ENCODE peak calls at places on chromosomes 13 and 19, in ten cellular contexts. One of them, this sample, is unnamed.

GRCh38 chr13:97574926-97575325 is 141.0 kb downstream of the RAP2A start:
- DNase-seq in esophagus squamous epithelium: no peak
- DNase-seq in pancreas: no peak
- DNase-seq in anterior cingulate cortex: no peak
- DNase-seq in NCI-H1048: no peak
- DNase-seq in omental fat pad: no peak
- DNase-seq in NCI-H2029 treated with DMSO at 0.1 percent for 48 hours: no peak
- DNase-seq in right cardiac atrium: no peak
- DNase-seq in AG09309: no peak
- DNase-seq in activated naive CD4-positive, alpha-beta T cell: no peak
- DNase-seq in this sample: no peak

GRCh38 chr19:7497292-7497691 is 8.5 kb upstream of the PEX11G start:
- DNase-seq in esophagus squamous epithelium: no peak
- DNase-seq in pancreas: no peak
- DNase-seq in anterior cingulate cortex: no peak
- DNase-seq in NCI-H1048: no peak
- DNase-seq in omental fat pad: no peak
- DNase-seq in NCI-H2029 treated with DMSO at 0.1 percent for 48 hours: no peak
- DNase-seq in right cardiac atrium: peak
- DNase-seq in AG09309: no peak
- DNase-seq in activated naive CD4-positive, alpha-beta T cell: no peak
- DNase-seq in this sample: no peak

GRCh38 chr13:93882086-93882651 is 597.3 kb downstream of the DCT start:
- DNase-seq in esophagus squamous epithelium: no peak
- DNase-seq in pancreas: no peak
- DNase-seq in anterior cingulate cortex: no peak
- DNase-seq in NCI-H1048: no peak
- DNase-seq in omental fat pad: no peak
- DNase-seq in NCI-H2029 treated with DMSO at 0.1 percent for 48 hours: no peak
- DNase-seq in right cardiac atrium: no peak
- DNase-seq in AG09309: no peak
- DNase-seq in activated naive CD4-positive, alpha-beta T cell: no peak
- DNase-seq in this sample: no peak

GRCh38 chr19:36605101-36605838 is at the start of gene ZNF382:
- DNase-seq in esophagus squamous epithelium: no peak
- DNase-seq in pancreas: peak
- DNase-seq in anterior cingulate cortex: no peak
- DNase-seq in NCI-H1048: no peak
- DNase-seq in omental fat pad: peak
- DNase-seq in NCI-H2029 treated with DMSO at 0.1 percent for 48 hours: peak
- DNase-seq in right cardiac atrium: peak
- DNase-seq in AG09309: no peak
- DNase-seq in activated naive CD4-positive, alpha-beta T cell: peak
- DNase-seq in this sample: peak

GRCh38 chr13:36447501-36447900 is 15.2 kb downstream of the CCNA1 start:
- DNase-seq in esophagus squamous epithelium: no peak
- DNase-seq in pancreas: no peak
- DNase-seq in anterior cingulate cortex: no peak
- DNase-seq in NCI-H1048: no peak
- DNase-seq in omental fat pad: no peak
- DNase-seq in NCI-H2029 treated with DMSO at 0.1 percent for 48 hours: no peak
- DNase-seq in right cardiac atrium: no peak
- DNase-seq in AG09309: no peak
- DNase-seq in activated naive CD4-positive, alpha-beta T cell: no peak
- DNase-seq in this sample: no peak

GRCh38 chr19:4338441-4339350 is at the start of gene STAP2:
- DNase-seq in esophagus squamous epithelium: no peak
- DNase-seq in pancreas: peak
- DNase-seq in anterior cingulate cortex: no peak
- DNase-seq in NCI-H1048: no peak
- DNase-seq in omental fat pad: no peak
- DNase-seq in NCI-H2029 treated with DMSO at 0.1 percent for 48 hours: peak
- DNase-seq in right cardiac atrium: no peak
- DNase-seq in AG09309: no peak
- DNase-seq in activated naive CD4-positive, alpha-beta T cell: peak
- DNase-seq in this sample: no peak

GRCh38 chr13:49213539-49213938 is 6.6 kb upstream of the MLNR start:
- DNase-seq in esophagus squamous epithelium: no peak
- DNase-seq in pancreas: no peak
- DNase-seq in anterior cingulate cortex: no peak
- DNase-seq in NCI-H1048: no peak
- DNase-seq in omental fat pad: no peak
- DNase-seq in NCI-H2029 treated with DMSO at 0.1 percent for 48 hours: no peak
- DNase-seq in right cardiac atrium: no peak
- DNase-seq in AG09309: no peak
- DNase-seq in activated naive CD4-positive, alpha-beta T cell: no peak
- DNase-seq in this sample: no peak

GRCh38 chr13:111637365-111637764 is 316.9 kb downstream of the TEX29 start:
- DNase-seq in esophagus squamous epithelium: no peak
- DNase-seq in pancreas: no peak
- DNase-seq in anterior cingulate cortex: no peak
- DNase-seq in NCI-H1048: no peak
- DNase-seq in omental fat pad: no peak
- DNase-seq in NCI-H2029 treated with DMSO at 0.1 percent for 48 hours: no peak
- DNase-seq in right cardiac atrium: no peak
- DNase-seq in AG09309: no peak
- DNase-seq in activated naive CD4-positive, alpha-beta T cell: no peak
- DNase-seq in this sample: no peak

GRCh38 chr13:26485786-26486185 is 71.7 kb upstream of the WASF3 start:
- DNase-seq in esophagus squamous epithelium: no peak
- DNase-seq in pancreas: no peak
- DNase-seq in anterior cingulate cortex: no peak
- DNase-seq in NCI-H1048: no peak
- DNase-seq in omental fat pad: no peak
- DNase-seq in NCI-H2029 treated with DMSO at 0.1 percent for 48 hours: no peak
- DNase-seq in right cardiac atrium: no peak
- DNase-seq in AG09309: no peak
- DNase-seq in activated naive CD4-positive, alpha-beta T cell: no peak
- DNase-seq in this sample: no peak

GRCh38 chr19:7598180-7598579 is 2.5 kb downstream of the CAMSAP3 start:
- DNase-seq in esophagus squamous epithelium: no peak
- DNase-seq in pancreas: no peak
- DNase-seq in anterior cingulate cortex: no peak
- DNase-seq in NCI-H1048: no peak
- DNase-seq in omental fat pad: no peak
- DNase-seq in NCI-H2029 treated with DMSO at 0.1 percent for 48 hours: no peak
- DNase-seq in right cardiac atrium: no peak
- DNase-seq in AG09309: no peak
- DNase-seq in activated naive CD4-positive, alpha-beta T cell: no peak
- DNase-seq in this sample: no peak

GRCh38 chr13:23899555-23899954 is 2.3 kb upstream of the C1QTNF9B start:
- DNase-seq in esophagus squamous epithelium: no peak
- DNase-seq in pancreas: no peak
- DNase-seq in anterior cingulate cortex: no peak
- DNase-seq in NCI-H1048: no peak
- DNase-seq in omental fat pad: no peak
- DNase-seq in NCI-H2029 treated with DMSO at 0.1 percent for 48 hours: no peak
- DNase-seq in right cardiac atrium: no peak
- DNase-seq in AG09309: peak
- DNase-seq in activated naive CD4-positive, alpha-beta T cell: no peak
- DNase-seq in this sample: no peak

GRCh38 chr13:38494445-38494844 is 144.8 kb downstream of the UFM1 start:
- DNase-seq in esophagus squamous epithelium: no peak
- DNase-seq in pancreas: no peak
- DNase-seq in anterior cingulate cortex: no peak
- DNase-seq in NCI-H1048: no peak
- DNase-seq in omental fat pad: no peak
- DNase-seq in NCI-H2029 treated with DMSO at 0.1 percent for 48 hours: no peak
- DNase-seq in right cardiac atrium: no peak
- DNase-seq in AG09309: no peak
- DNase-seq in activated naive CD4-positive, alpha-beta T cell: no peak
- DNase-seq in this sample: no peak

GRCh38 chr13:99740261-99740979 is 231.1 kb downstream of the ZIC5 start:
- DNase-seq in esophagus squamous epithelium: no peak
- DNase-seq in pancreas: no peak
- DNase-seq in anterior cingulate cortex: no peak
- DNase-seq in NCI-H1048: no peak
- DNase-seq in omental fat pad: no peak
- DNase-seq in NCI-H2029 treated with DMSO at 0.1 percent for 48 hours: no peak
- DNase-seq in right cardiac atrium: no peak
- DNase-seq in AG09309: no peak
- DNase-seq in activated naive CD4-positive, alpha-beta T cell: no peak
- DNase-seq in this sample: no peak

GRCh38 chr19:16368385-16369305 is 44.0 kb downstream of the KLF2 start:
- DNase-seq in esophagus squamous epithelium: no peak
- DNase-seq in pancreas: no peak
- DNase-seq in anterior cingulate cortex: no peak
- DNase-seq in NCI-H1048: no peak
- DNase-seq in omental fat pad: no peak
- DNase-seq in NCI-H2029 treated with DMSO at 0.1 percent for 48 hours: no peak
- DNase-seq in right cardiac atrium: no peak
- DNase-seq in AG09309: no peak
- DNase-seq in activated naive CD4-positive, alpha-beta T cell: peak
- DNase-seq in this sample: no peak

GRCh38 chr19:56245062-56245740 is 27.3 kb upstream of the EDDM13 start:
- DNase-seq in esophagus squamous epithelium: no peak
- DNase-seq in pancreas: no peak
- DNase-seq in anterior cingulate cortex: no peak
- DNase-seq in NCI-H1048: no peak
- DNase-seq in omental fat pad: no peak
- DNase-seq in NCI-H2029 treated with DMSO at 0.1 percent for 48 hours: no peak
- DNase-seq in right cardiac atrium: no peak
- DNase-seq in AG09309: no peak
- DNase-seq in activated naive CD4-positive, alpha-beta T cell: no peak
- DNase-seq in this sample: no peak

GRCh38 chr19:4297901-4298771 is 4.1 kb downstream of the TMIGD2 start:
- DNase-seq in esophagus squamous epithelium: no peak
- DNase-seq in pancreas: no peak
- DNase-seq in anterior cingulate cortex: no peak
- DNase-seq in NCI-H1048: no peak
- DNase-seq in omental fat pad: no peak
- DNase-seq in NCI-H2029 treated with DMSO at 0.1 percent for 48 hours: no peak
- DNase-seq in right cardiac atrium: no peak
- DNase-seq in AG09309: no peak
- DNase-seq in activated naive CD4-positive, alpha-beta T cell: no peak
- DNase-seq in this sample: no peak

GRCh38 chr19:8468761-8469458 is 24.1 kb downstream of the HNRNPM start:
- DNase-seq in esophagus squamous epithelium: no peak
- DNase-seq in pancreas: no peak
- DNase-seq in anterior cingulate cortex: no peak
- DNase-seq in NCI-H1048: no peak
- DNase-seq in omental fat pad: no peak
- DNase-seq in NCI-H2029 treated with DMSO at 0.1 percent for 48 hours: no peak
- DNase-seq in right cardiac atrium: no peak
- DNase-seq in AG09309: no peak
- DNase-seq in activated naive CD4-positive, alpha-beta T cell: no peak
- DNase-seq in this sample: no peak

GRCh38 chr19:13262450-13262849 is 112.2 kb downstream of the IER2 start:
- DNase-seq in esophagus squamous epithelium: no peak
- DNase-seq in pancreas: no peak
- DNase-seq in anterior cingulate cortex: no peak
- DNase-seq in NCI-H1048: no peak
- DNase-seq in omental fat pad: no peak
- DNase-seq in NCI-H2029 treated with DMSO at 0.1 percent for 48 hours: peak
- DNase-seq in right cardiac atrium: no peak
- DNase-seq in AG09309: peak
- DNase-seq in activated naive CD4-positive, alpha-beta T cell: no peak
- DNase-seq in this sample: no peak

GRCh38 chr19:33376423-33376822 is 2.9 kb downstream of the CEBPG start:
- DNase-seq in esophagus squamous epithelium: no peak
- DNase-seq in pancreas: no peak
- DNase-seq in anterior cingulate cortex: no peak
- DNase-seq in NCI-H1048: no peak
- DNase-seq in omental fat pad: peak
- DNase-seq in NCI-H2029 treated with DMSO at 0.1 percent for 48 hours: no peak
- DNase-seq in right cardiac atrium: peak
- DNase-seq in AG09309: peak
- DNase-seq in activated naive CD4-positive, alpha-beta T cell: no peak
- DNase-seq in this sample: no peak

GRCh38 chr19:42201489-42202289 is 15.8 kb downstream of the DEDD2 start:
- DNase-seq in esophagus squamous epithelium: no peak
- DNase-seq in pancreas: no peak
- DNase-seq in anterior cingulate cortex: no peak
- DNase-seq in NCI-H1048: no peak
- DNase-seq in omental fat pad: no peak
- DNase-seq in NCI-H2029 treated with DMSO at 0.1 percent for 48 hours: no peak
- DNase-seq in right cardiac atrium: peak
- DNase-seq in AG09309: no peak
- DNase-seq in activated naive CD4-positive, alpha-beta T cell: peak
- DNase-seq in this sample: no peak

GRCh38 chr13:93361703-93362102 is 135.1 kb downstream of the GPC6 start:
- DNase-seq in esophagus squamous epithelium: no peak
- DNase-seq in pancreas: no peak
- DNase-seq in anterior cingulate cortex: no peak
- DNase-seq in NCI-H1048: no peak
- DNase-seq in omental fat pad: no peak
- DNase-seq in NCI-H2029 treated with DMSO at 0.1 percent for 48 hours: peak
- DNase-seq in right cardiac atrium: no peak
- DNase-seq in AG09309: no peak
- DNase-seq in activated naive CD4-positive, alpha-beta T cell: no peak
- DNase-seq in this sample: no peak

GRCh38 chr19:33554391-33554790 is 32.8 kb upstream of the PEPD start:
- DNase-seq in esophagus squamous epithelium: no peak
- DNase-seq in pancreas: no peak
- DNase-seq in anterior cingulate cortex: no peak
- DNase-seq in NCI-H1048: no peak
- DNase-seq in omental fat pad: no peak
- DNase-seq in NCI-H2029 treated with DMSO at 0.1 percent for 48 hours: no peak
- DNase-seq in right cardiac atrium: no peak
- DNase-seq in AG09309: no peak
- DNase-seq in activated naive CD4-positive, alpha-beta T cell: no peak
- DNase-seq in this sample: no peak

GRCh38 chr13:80419416-80419815 is 78.5 kb upstream of the SPRY2 start:
- DNase-seq in esophagus squamous epithelium: no peak
- DNase-seq in pancreas: no peak
- DNase-seq in anterior cingulate cortex: no peak
- DNase-seq in NCI-H1048: no peak
- DNase-seq in omental fat pad: no peak
- DNase-seq in NCI-H2029 treated with DMSO at 0.1 percent for 48 hours: no peak
- DNase-seq in right cardiac atrium: no peak
- DNase-seq in AG09309: no peak
- DNase-seq in activated naive CD4-positive, alpha-beta T cell: no peak
- DNase-seq in this sample: no peak